ENCODE peak calls at places on chromosomes 7 and 10, in six cellular contexts. Y is body of pancreas, E is AG09319, D is keratinocyte, R is A172, L is thoracic aorta. A is an unnamed sample.

GRCh38 chr10:96767611-96768010 is 47.3 kb upstream of the PIK3AP1 start:
- DNase-seq in Y (no peak), E (no peak), D (no peak), R (no peak), L (no peak), A (no peak)

GRCh38 chr7:128059143-128059975 is 28.1 kb upstream of the LRRC4 start:
- DNase-seq in Y (no peak), E (no peak), D (no peak), R (no peak), L (no peak), A (no peak)

GRCh38 chr7:111517441-111518037 is 44.8 kb downstream of the IMMP2L start:
- DNase-seq in Y (no peak), E (no peak), D (no peak), R (no peak), L (no peak), A (no peak)

GRCh38 chr7:157465597-157466348 is 129.0 kb downstream of the DNAJB6 start:
- DNase-seq in Y (no peak), E (no peak), D (no peak), R (no peak), L (no peak), A (no peak)

GRCh38 chr7:45401851-45402250 is 172.3 kb upstream of the ADCY1 start:
- DNase-seq in Y (no peak), E (no peak), D (no peak), R (no peak), L (no peak), A (no peak)

GRCh38 chr10:53403688-53404087 is 631.1 kb upstream of the MBL2 start:
- DNase-seq in Y (peak), E (no peak), D (no peak), R (peak), L (no peak), A (peak)

GRCh38 chr7:106999023-106999422 is 45.5 kb upstream of the PRKAR2B start:
- DNase-seq in Y (no peak), E (no peak), D (no peak), R (no peak), L (no peak), A (no peak)

GRCh38 chr10:126561499-126562208 is 108.8 kb downstream of the C10orf90 start:
- DNase-seq in Y (no peak), E (no peak), D (no peak), R (no peak), L (no peak), A (no peak)

GRCh38 chr7:37342665-37343471 is 105.8 kb downstream of the ELMO1 start:
- DNase-seq in Y (no peak), E (no peak), D (no peak), R (peak), L (no peak), A (no peak)

GRCh38 chr7:150956395-150957118 is 21.6 kb downstream of the KCNH2 start:
- DNase-seq in Y (no peak), E (no peak), D (no peak), R (no peak), L (no peak), A (no peak)

GRCh38 chr7:18541189-18541870 is 45.8 kb downstream of the HDAC9 start:
- DNase-seq in Y (peak), E (peak), D (no peak), R (peak), L (peak), A (no peak)

A was measured in smooth muscle cell of the brain vasculature.